ENCODE peak calls at places on chromosomes 11 and 22, in ten cellular contexts. H, I, G, A, L, M, C, B, R and E are unnamed samples. For H3K27me3, the result is how much of the 10 kb centered on the place peaks cover.

GRCh38 chr22:50420581-50420980 is 54.3 kb downstream of the SBF1 start:
- DNase-seq in I (no peak), L (no peak), M (no peak), G (no peak), B (no peak), R (no peak), C (no peak), A (no peak), H (no peak), E (no peak)

GRCh38 chr11:15507592-15507991 is 392.9 kb downstream of the INSC start:
- DNase-seq in M (peak), R (no peak), C (peak), B (no peak), G (no peak), L (no peak), H (no peak), I (peak), A (peak), E (no peak)

GRCh38 chr22:37708580-37709444 is 12.0 kb downstream of the TRIOBP start:
- DNase-seq in B (no peak), G (no peak), M (no peak), R (peak), I (no peak), H (no peak), A (no peak), L (no peak), C (no peak), E (no peak)

GRCh38 chr11:60910711-60911366 is 3.1 kb upstream of the TMEM109 start:
- DNase-seq in B (no peak), M (no peak), G (no peak), A (no peak), R (no peak), H (no peak), I (peak), C (no peak), L (peak), E (no peak)

GRCh38 chr11:18745251-18745650 is 19.3 kb upstream of the IGSF22 start:
- DNase-seq in H (no peak), B (no peak), C (no peak), G (no peak), I (no peak), M (no peak), R (no peak), A (no peak), L (peak), E (no peak)

GRCh38 chr11:77173494-77173893 is 45.4 kb downstream of the MYO7A start:
- DNase-seq in R (no peak), M (no peak), I (no peak), C (no peak), H (no peak), B (no peak), A (no peak), G (no peak), L (no peak), E (no peak)

GRCh38 chr22:19666663-19667593 is 47.4 kb upstream of the SEPTIN5 start:
- DNase-seq in A (peak), G (no peak), H (no peak), M (peak), I (no peak), C (no peak), R (no peak), L (no peak), B (no peak), E (no peak)

GRCh38 chr11:108483163-108483562 is 15.0 kb downstream of the POGLUT3 start:
- DNase-seq in R (no peak), G (no peak), L (no peak), M (no peak), H (no peak), B (no peak), I (no peak), A (peak), C (no peak), E (no peak)

GRCh38 chr11:843818-844692 is 1.4 kb downstream of the TSPAN4 start:
- DNase-seq in G (peak), I (peak), A (peak), C (peak), B (no peak), R (peak), M (peak), H (peak), L (peak), E (no peak)

GRCh38 chr11:9158898-9159391 is 67.5 kb upstream of the SCUBE2 start:
- DNase-seq in G (no peak), H (no peak), I (no peak), B (no peak), L (no peak), M (peak), C (no peak), A (peak), R (no peak), E (no peak)

GRCh38 chr11:33773399-33774355 is 643 bp downstream of the FBXO3 start:
- DNase-seq in G (no peak), H (no peak), C (no peak), M (no peak), R (peak), L (peak), A (no peak), B (peak), I (no peak), E (peak)

GRCh38 chr11:106627694-106628093 is 390.6 kb downstream of the GUCY1A2 start:
- DNase-seq in R (no peak), H (no peak), I (no peak), B (no peak), M (no peak), C (no peak), L (no peak), A (no peak), G (no peak), E (no peak)

GRCh38 chr11:94493146-94493442 is 550 bp downstream of the MRE11 start:
- DNase-seq in I (no peak), H (no peak), C (no peak), A (no peak), L (no peak), G (no peak), R (no peak), M (no peak), B (no peak), E (peak)
- H3K4me3 ChIP-seq in I (peak), H (peak), C (peak), A (peak), L (peak), G (peak), R (peak), M (peak), B (peak), E (peak)

GRCh38 chr22:33210129-33210784 is 152.1 kb upstream of the SYN3 start:
- DNase-seq in L (peak), A (no peak), I (no peak), B (no peak), G (no peak), M (peak), R (peak), C (no peak), H (peak), E (peak)

GRCh38 chr22:33202455-33202854 is 144.3 kb upstream of the SYN3 start:
- DNase-seq in C (no peak), B (no peak), M (no peak), A (no peak), H (no peak), G (no peak), I (no peak), L (no peak), R (no peak), E (no peak)

GRCh38 chr22:33204408-33204807 is 146.2 kb upstream of the SYN3 start:
- DNase-seq in B (no peak), H (no peak), L (no peak), M (no peak), C (no peak), R (no peak), G (no peak), I (no peak), A (no peak), E (no peak)
- H3K27me3 ChIP-seq in B (under half), H (under half), L (under half), M (under half), C (under half), R (under half), G (under half), I (under half), A (under half), E (under half)

GRCh38 chr11:65586247-65586630 is 9.4 kb downstream of the KCNK7 start:
- DNase-seq in M (no peak), H (no peak), R (no peak), I (no peak), B (no peak), G (no peak), L (no peak), C (no peak), A (no peak), E (no peak)
- H3K4me3 ChIP-seq in M (no peak), H (no peak), R (no peak), I (no peak), B (no peak), G (no peak), L (no peak), C (no peak), A (no peak), E (no peak)

GRCh38 chr11:20277014-20277413 is 86.5 kb upstream of the HTATIP2 start:
- DNase-seq in I (no peak), M (no peak), R (no peak), A (no peak), H (no peak), L (no peak), G (no peak), B (no peak), C (no peak), E (no peak)
- H3K27me3 ChIP-seq in I (under half), M (under half), R (under half), A (under half), H (under half), L (under half), G (under half), B (under half), C (under half), E (under half)

GRCh38 chr22:32802291-32802826 is 854 bp downstream of the TIMP3 start:
- DNase-seq in H (no peak), A (peak), R (no peak), L (no peak), G (no peak), M (peak), B (no peak), C (no peak), I (no peak), E (no peak)

GRCh38 chr22:32801001-32801435 is 487 bp upstream of the TIMP3 start:
- DNase-seq in A (no peak), B (no peak), I (no peak), L (no peak), R (no peak), C (no peak), M (peak), H (no peak), G (no peak), E (no peak)

GRCh38 chr22:32800158-32800557 is 1.3 kb upstream of the TIMP3 start:
- DNase-seq in I (no peak), C (no peak), L (no peak), B (no peak), G (no peak), A (no peak), H (no peak), R (no peak), M (peak), E (no peak)

GRCh38 chr22:32803020-32803758 is 1.7 kb downstream of the TIMP3 start:
- DNase-seq in L (no peak), M (peak), R (peak), C (no peak), G (peak), H (no peak), A (peak), B (no peak), I (no peak), E (no peak)

GRCh38 chr22:32801436-32802290 is at the start of gene TIMP3:
- DNase-seq in A (peak), H (peak), R (peak), B (no peak), G (peak), I (peak), C (peak), M (peak), L (peak), E (no peak)
- H3K4me3 ChIP-seq in A (peak), H (peak), R (peak), B (peak), G (peak), I (peak), C (peak), M (peak), L (peak), E (no peak)

GRCh38 chr11:2447253-2447950 is 2.6 kb downstream of the KCNQ1 start:
- DNase-seq in M (no peak), C (peak), H (no peak), I (peak), B (peak), R (no peak), L (no peak), A (no peak), G (no peak), E (peak)
- H3K27me3 ChIP-seq in M (under half), C (under half), H (under half), I (under half), B (under half), R (under half), L (half or more), A (under half), G (under half), E (under half)

GRCh38 chr22:17269224-17269606 is 50.0 kb upstream of the ADA2 start:
- DNase-seq in R (peak), H (no peak), L (no peak), G (no peak), C (no peak), I (no peak), M (no peak), B (no peak), A (no peak), E (no peak)

GRCh38 chr22:17266261-17266971 is 47.2 kb upstream of the ADA2 start:
- DNase-seq in C (peak), G (peak), M (no peak), H (no peak), I (no peak), B (no peak), A (no peak), L (peak), R (peak), E (no peak)

GRCh38 chr22:17269607-17270261 is 50.5 kb upstream of the ADA2 start:
- DNase-seq in B (no peak), M (no peak), G (no peak), C (no peak), R (peak), A (no peak), I (no peak), H (no peak), L (no peak), E (no peak)

GRCh38 chr22:17267661-17268330 is 48.6 kb upstream of the ADA2 start:
- DNase-seq in C (no peak), B (no peak), I (no peak), A (no peak), G (no peak), R (peak), L (peak), H (no peak), M (no peak), E (no peak)

GRCh38 chr22:17268501-17269223 is 49.4 kb upstream of the ADA2 start:
- DNase-seq in C (no peak), G (no peak), R (peak), H (no peak), B (no peak), A (no peak), L (peak), M (no peak), I (no peak), E (no peak)
- H3K4me3 ChIP-seq in C (no peak), G (no peak), R (no peak), H (no peak), B (no peak), A (no peak), L (no peak), M (no peak), I (no peak), E (no peak)

GRCh38 chr11:69985654-69986420 is 92.3 kb upstream of the ANO1 start:
- DNase-seq in R (peak), L (peak), B (no peak), C (no peak), G (no peak), I (no peak), H (no peak), A (no peak), M (no peak), E (no peak)
- H3K27me3 ChIP-seq in R (half or more), L (half or more), B (under half), C (under half), G (under half), I (under half), H (under half), A (under half), M (under half), E (under half)

GRCh38 chr11:10451399-10452116 is 3.5 kb upstream of the AMPD3 start:
- DNase-seq in G (no peak), A (no peak), H (no peak), M (no peak), B (no peak), L (no peak), C (no peak), I (no peak), R (no peak), E (no peak)
- H3K4me3 ChIP-seq in G (no peak), A (no peak), H (no peak), M (no peak), B (peak), L (peak), C (peak), I (peak), R (no peak), E (peak)